ENCODE peak calls at places on chromosome 17, in seven cellular contexts. Q is HFF-Myc, Y is GDM1, P is amniotic stem cell, G is brain microvascular endothelial cell, J is NCI-H1436, W is A549. A is an unnamed sample.

GRCh38 chr17:2723505-2723996 is 12.0 kb upstream of the CLUH start:
- DNase-seq in Q (no peak), Y (no peak), P (no peak), G (no peak), J (no peak), W (no peak), A (no peak)

GRCh38 chr17:8628172-8628571 is 2.4 kb downstream of the MYH10 start:
- DNase-seq in Q (no peak), Y (no peak), P (no peak), G (no peak), J (no peak), W (no peak), A (no peak)

GRCh38 chr17:71900830-71901229 is 220.0 kb upstream of the SOX9 start:
- DNase-seq in Q (no peak), Y (no peak), P (no peak), G (peak), J (no peak), W (no peak), A (no peak)

GRCh38 chr17:31443386-31443785 is 51.9 kb downstream of the RAB11FIP4 start:
- DNase-seq in Q (no peak), Y (no peak), P (no peak), G (no peak), J (no peak), W (no peak), A (no peak)

GRCh38 chr17:31533546-31534155 is 142.2 kb downstream of the RAB11FIP4 start:
- DNase-seq in Q (peak), Y (peak), P (peak), G (peak), J (peak), W (peak), A (peak)

GRCh38 chr17:81285179-81285878 is 9.8 kb downstream of the SLC38A10 start:
- DNase-seq in Q (no peak), Y (peak), P (no peak), G (peak), J (no peak), W (no peak), A (no peak)

GRCh38 chr17:75945202-75945601 is 4.4 kb upstream of the FBF1 start:
- DNase-seq in Q (no peak), Y (no peak), P (no peak), G (no peak), J (no peak), W (no peak), A (no peak)

GRCh38 chr17:69858460-69858859 is 216.6 kb upstream of the KCNJ16 start:
- DNase-seq in Q (no peak), Y (no peak), P (no peak), G (no peak), J (no peak), W (no peak), A (no peak)

GRCh38 chr17:59764292-59764741 is 56.9 kb downstream of the VMP1 start:
- DNase-seq in Q (no peak), Y (no peak), P (no peak), G (no peak), J (no peak), W (no peak), A (no peak)

GRCh38 chr17:48577946-48578615 is at the start of gene HOXB4:
- DNase-seq in Q (no peak), Y (peak), P (no peak), G (no peak), J (peak), W (no peak), A (no peak)

GRCh38 chr17:40343126-40344119 is 21.1 kb downstream of the GJD3 start:
- DNase-seq in Q (no peak), Y (no peak), P (no peak), G (no peak), J (peak), W (no peak), A (no peak)

GRCh38 chr17:73341350-73342056 is 29.7 kb upstream of the CDC42EP4 start:
- DNase-seq in Q (no peak), Y (no peak), P (no peak), G (no peak), J (peak), W (no peak), A (no peak)

GRCh38 chr17:41717408-41718286 is 5.5 kb downstream of the GAST start:
- DNase-seq in Q (no peak), Y (no peak), P (no peak), G (no peak), J (no peak), W (peak), A (peak)

GRCh38 chr17:2835791-2836190 is 39.6 kb downstream of the RAP1GAP2 start:
- DNase-seq in Q (no peak), Y (no peak), P (no peak), G (no peak), J (no peak), W (no peak), A (no peak)

GRCh38 chr17:65455972-65456343 is 105.5 kb downstream of the AXIN2 start:
- DNase-seq in Q (no peak), Y (no peak), P (no peak), G (no peak), J (no peak), W (peak), A (peak)

GRCh38 chr17:45942284-45942683 is 47.9 kb downstream of the MAPT start:
- DNase-seq in Q (peak), Y (no peak), P (no peak), G (no peak), J (no peak), W (no peak), A (peak)

GRCh38 chr17:50953831-50954601 is 87.9 kb upstream of the TOB1 start:
- DNase-seq in Q (peak), Y (peak), P (no peak), G (peak), J (peak), W (no peak), A (no peak)

GRCh38 chr17:61897548-61898180 is 30.1 kb downstream of the INTS2 start:
- DNase-seq in Q (no peak), Y (no peak), P (no peak), G (no peak), J (no peak), W (no peak), A (no peak)

GRCh38 chr17:13346996-13347762 is 254.6 kb downstream of the HS3ST3A1 start:
- DNase-seq in Q (peak), Y (peak), P (peak), G (peak), J (no peak), W (peak), A (no peak)

A was measured in SK-MEL-5.